ENCODE peak calls at places on chromosomes 3 and 15, in eight cellular contexts. S is NT2/D1, Y is tibial artery, K is ascending aorta, B is Panc1, H is K562, R is fibroblast of lung, V is HCT116. T is an unnamed sample.
A peak's percentile ranks its signal among the peaks of the same experiment; 100 is the strongest.

GRCh38 chr3:187719628-187720336 is 17.4 kb upstream of the RTP2 start:
- DNase-seq in S (no peak), Y (no peak), K (no peak), B (no peak), H (no peak), R (no peak), V (no peak), T (no peak)

GRCh38 chr3:9969632-9970019 is 17.0 kb downstream of the EMC3 start:
- DNase-seq in S (no peak), Y (no peak), K (no peak), B (no peak), H (no peak), R (no peak), V (no peak), T (no peak)

GRCh38 chr3:27078246-27078913 is 290.8 kb downstream of the NEK10 start:
- DNase-seq in S (peak; percentile 62), Y (no peak), K (no peak), B (no peak), H (no peak), R (no peak), V (no peak), T (no peak)

GRCh38 chr3:126567696-126568438 is 9.1 kb upstream of the C3orf22 start:
- DNase-seq in S (no peak), Y (no peak), K (no peak), B (no peak), H (no peak), R (no peak), V (no peak), T (no peak)

GRCh38 chr15:53346583-53346982 is 412.9 kb downstream of the WDR72 start:
- DNase-seq in S (no peak), Y (no peak), K (no peak), B (no peak), H (no peak), R (no peak), V (no peak), T (no peak)

GRCh38 chr3:78812166-78812565 is 955.6 kb downstream of the ROBO1 start:
- DNase-seq in S (no peak), Y (no peak), K (no peak), B (no peak), H (no peak), R (no peak), V (no peak), T (no peak)

GRCh38 chr15:85607842-85608241 is 186.9 kb downstream of the KLHL25 start:
- DNase-seq in S (no peak), Y (no peak), K (no peak), B (peak; percentile 43), H (no peak), R (peak; percentile 83), V (peak; percentile 24), T (no peak)

GRCh38 chr15:36898522-36899126 is 201.7 kb downstream of the MEIS2 start:
- DNase-seq in S (no peak), Y (no peak), K (no peak), B (no peak), H (no peak), R (no peak), V (no peak), T (no peak)

GRCh38 chr3:59985643-59986200 is 935.9 kb upstream of the CFAP20DC start:
- DNase-seq in S (no peak), Y (no peak), K (no peak), B (no peak), H (no peak), R (no peak), V (no peak), T (no peak)

GRCh38 chr15:90818251-90819210 is 49.9 kb upstream of the FURIN start:
- DNase-seq in S (no peak), Y (no peak), K (no peak), B (no peak), H (no peak), R (no peak), V (no peak), T (peak; percentile 78)

GRCh38 chr3:59839810-59840515 is 790.1 kb upstream of the CFAP20DC start:
- DNase-seq in S (no peak), Y (no peak), K (no peak), B (no peak), H (no peak), R (no peak), V (no peak), T (no peak)

GRCh38 chr15:74272812-74273211 is 36.7 kb downstream of the CCDC33 start:
- DNase-seq in S (no peak), Y (no peak), K (no peak), B (no peak), H (no peak), R (no peak), V (no peak), T (peak; percentile 72)

GRCh38 chr3:65729553-65729952 is 309.2 kb downstream of the MAGI1 start:
- DNase-seq in S (no peak), Y (no peak), K (no peak), B (no peak), H (no peak), R (peak; percentile 88), V (no peak), T (peak; percentile 24)

GRCh38 chr3:168047190-168047795 is 48.4 kb downstream of the GOLIM4 start:
- DNase-seq in S (peak; percentile 43), Y (no peak), K (no peak), B (peak; percentile 61), H (peak; percentile 54), R (peak; percentile 92), V (peak; percentile 79), T (no peak)

GRCh38 chr15:73760330-73760729 is 7.2 kb upstream of the INSYN1 start:
- DNase-seq in S (no peak), Y (no peak), K (no peak), B (no peak), H (no peak), R (no peak), V (no peak), T (no peak)

GRCh38 chr3:112958749-112959560 is 15.9 kb downstream of the CD200R1 start:
- DNase-seq in S (no peak), Y (no peak), K (no peak), B (no peak), H (peak; percentile 6), R (peak; percentile 0), V (no peak), T (no peak)

GRCh38 chr15:52787123-52787503 is 3.0 kb downstream of the ONECUT1 start:
- DNase-seq in S (no peak), Y (no peak), K (no peak), B (no peak), H (no peak), R (no peak), V (no peak), T (no peak)

DNA sequence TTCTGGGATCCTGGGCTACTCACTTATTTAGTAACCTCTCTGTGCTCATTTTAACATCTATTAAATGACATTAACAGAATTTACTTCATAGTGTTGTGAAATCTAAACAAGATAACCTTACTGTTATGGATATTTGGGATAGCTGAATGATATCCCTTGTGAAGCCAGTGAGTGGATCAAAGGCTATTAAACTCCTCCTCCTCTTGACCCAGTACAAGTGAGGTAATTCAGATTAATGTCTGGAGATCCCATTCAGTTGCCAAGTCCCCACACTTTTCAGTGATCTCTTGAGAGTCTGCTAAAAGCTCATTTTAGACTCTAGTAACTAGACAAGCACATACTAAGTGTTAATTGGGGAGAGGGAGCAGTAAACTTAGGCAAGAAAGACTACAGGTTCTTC is 2.5 kb upstream of the ANKRD28 start:
- DNase-seq in S (no peak), Y (no peak), K (no peak), B (no peak), H (no peak), R (no peak), V (no peak), T (no peak)
- H3K4me3 ChIP-seq in S (no peak overlapping the region), Y (no peak overlapping the region), K (no peak overlapping the region), B (no peak overlapping the region), H (no peak overlapping the region), R (no peak overlapping the region), V (no peak overlapping the region), T (no peak overlapping the region)

GRCh38 chr3:35664460-35664919 is 25.2 kb downstream of the ARPP21 start:
- DNase-seq in S (no peak), Y (no peak), K (no peak), B (no peak), H (no peak), R (peak; percentile 45), V (no peak), T (peak; percentile 78)
- H3K4me3 ChIP-seq in S (no peak overlapping the region), Y (peak overlapping the region; percentile 42), K (peak overlapping the region; percentile 55), B (no peak overlapping the region), H (no peak overlapping the region), R (no peak overlapping the region), V (no peak overlapping the region), T (no peak overlapping the region)

DNA sequence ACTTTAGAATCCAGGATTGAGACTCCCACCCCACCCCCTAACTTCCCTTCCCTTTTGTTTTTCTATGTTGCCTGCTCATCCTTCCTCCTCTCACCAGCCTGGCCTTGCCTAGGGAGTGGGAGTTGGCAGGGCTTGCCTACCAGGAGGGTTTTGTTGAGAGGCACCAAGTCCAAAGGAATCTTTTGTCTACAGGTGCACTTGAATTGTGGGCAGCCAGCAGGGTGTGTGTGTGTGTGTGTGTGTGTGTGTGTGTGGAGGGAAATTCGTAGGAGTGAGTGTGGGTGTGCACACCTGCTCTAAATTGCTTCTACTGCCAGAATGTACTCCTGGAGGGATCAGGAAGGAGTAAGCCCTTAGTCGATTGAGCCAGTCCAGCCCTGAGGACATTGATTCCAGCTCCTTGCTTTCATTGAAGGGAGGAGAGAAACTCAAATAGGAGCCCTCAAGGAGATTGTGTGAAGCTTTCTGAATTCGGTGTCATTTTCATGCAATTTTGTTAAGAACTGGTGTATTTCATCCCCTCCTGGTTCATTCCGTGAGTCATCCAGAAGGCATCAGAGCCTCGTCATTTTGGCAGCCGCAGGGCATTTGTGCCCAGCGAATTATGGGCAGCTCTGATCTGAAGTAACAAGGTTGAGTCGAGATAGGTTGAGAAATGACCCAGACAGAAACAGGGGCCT is 112.1 kb downstream of the SLCO3A1 start:
- DNase-seq in S (no peak), Y (no peak), K (peak; percentile 34), B (no peak), H (no peak), R (peak; percentile 29), V (peak; percentile 27), T (no peak)
- H3K4me3 ChIP-seq in S (no peak overlapping the region), Y (peak overlapping the region; percentile 8), K (no peak overlapping the region), B (no peak overlapping the region), H (no peak overlapping the region), R (no peak overlapping the region), V (peak overlapping the region; percentile 37), T (no peak overlapping the region)

GRCh38 chr3:11982341-11982948 is 21.7 kb upstream of the SYN2 start:
- DNase-seq in S (no peak), Y (no peak), K (no peak), B (no peak), H (peak; percentile 30), R (no peak), V (no peak), T (no peak)

GRCh38 chr3:11991751-11992150 is 12.4 kb upstream of the SYN2 start:
- DNase-seq in S (no peak), Y (no peak), K (no peak), B (no peak), H (no peak), R (no peak), V (no peak), T (peak; percentile 50)

GRCh38 chr3:11989383-11990050 is 14.7 kb upstream of the SYN2 start:
- DNase-seq in S (no peak), Y (no peak), K (no peak), B (no peak), H (peak; percentile 62), R (no peak), V (no peak), T (no peak)

DNA sequence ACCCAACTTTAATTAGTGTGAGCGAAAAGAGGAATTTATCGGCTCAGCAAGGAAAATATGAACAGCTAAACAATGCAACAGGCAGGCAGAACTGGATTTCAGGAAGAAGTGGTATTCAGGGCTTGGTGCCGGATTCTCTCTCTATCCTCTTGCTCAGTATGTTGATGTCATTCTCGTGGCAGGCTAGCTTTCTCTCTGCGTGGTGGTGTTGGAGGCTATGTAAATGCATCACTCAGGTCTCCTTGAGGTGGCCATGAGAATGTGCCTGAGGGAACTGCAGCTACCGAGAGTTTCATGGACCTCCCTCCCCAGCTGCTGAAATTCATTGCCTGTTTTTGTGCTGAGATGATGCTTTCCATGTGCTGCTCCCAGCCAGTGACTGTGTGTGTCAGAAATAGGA is 18.3 kb upstream of the SYN2 start:
- DNase-seq in S (no peak), Y (no peak), K (no peak), B (no peak), H (no peak), R (no peak), V (no peak), T (no peak)
- H3K4me3 ChIP-seq in S (no peak overlapping the region), Y (no peak overlapping the region), K (no peak overlapping the region), B (no peak overlapping the region), H (no peak overlapping the region), R (no peak overlapping the region), V (no peak overlapping the region), T (no peak overlapping the region)